ENCODE peak calls at places on chromosomes 5 and 9, in eight cellular contexts. K is NCI-H2081; N is heart right ventricle; T is amniotic stem cell; A is G401; L is NCI-H1417 treated with DMSO at 0.1 percent for 48 hours; V is CD4-positive, alpha-beta T cell; D is retina. R is an unnamed sample.

GRCh38 chr5:6556089-6556801 is 76.6 kb downstream of the NSUN2 start:
- DNase-seq in K (no peak), N (no peak), T (no peak), A (peak; percentile 77), L (no peak), V (no peak), D (no peak), R (peak; percentile 56)

GRCh38 chr9:106588601-106589000 is 274.4 kb upstream of the ZNF462 start:
- DNase-seq in K (no peak), N (no peak), T (no peak), A (no peak), L (no peak), V (no peak), D (no peak), R (no peak)

GRCh38 chr5:36685631-36686147 is 79.3 kb downstream of the SLC1A3 start:
- DNase-seq in K (no peak), N (no peak), T (no peak), A (no peak), L (no peak), V (no peak), D (no peak), R (no peak)

GRCh38 chr5:40680741-40681350 is 1.1 kb downstream of the PTGER4 start:
- DNase-seq in K (no peak), N (no peak), T (no peak), A (no peak), L (no peak), V (peak; percentile 50), D (peak; percentile 78), R (no peak)

GRCh38 chr5:168401880-168402279 is 84.4 kb upstream of the RARS1 start:
- DNase-seq in K (no peak), N (no peak), T (no peak), A (no peak), L (no peak), V (no peak), D (no peak), R (no peak)

GRCh38 chr5:55413644-55414043 is 105.9 kb downstream of the MTREX start:
- DNase-seq in K (no peak), N (no peak), T (no peak), A (no peak), L (no peak), V (no peak), D (no peak), R (no peak)

GRCh38 chr9:129191234-129191633 is 13.2 kb upstream of the IER5L start:
- DNase-seq in K (no peak), N (no peak), T (no peak), A (no peak), L (no peak), V (no peak), D (no peak), R (no peak)

GRCh38 chr9:107108367-107108766 is 174.7 kb upstream of the RAD23B start:
- DNase-seq in K (no peak), N (no peak), T (no peak), A (no peak), L (no peak), V (no peak), D (no peak), R (no peak)

GRCh38 chr5:131328536-131329186 is 64.8 kb downstream of the CDC42SE2 start:
- DNase-seq in K (no peak), N (no peak), T (no peak), A (no peak), L (no peak), V (no peak), D (no peak), R (no peak)

R was measured in cerebellum.